ENCODE peak calls at places on chromosomes 12 and 14, in six cellular contexts. U, F, B, W, I and M are unnamed samples.
A peak's percentile ranks its signal among the peaks of the same experiment; 100 is the strongest.

GRCh38 chr12:70774055-70774454 is 136.8 kb upstream of the PTPRB start:
- DNase-seq in W (peak; percentile 8), I (no peak), U (no peak), F (peak; percentile 83), B (no peak), M (no peak)

GRCh38 chr12:52870361-52871290 is 21.8 kb upstream of the KRT78 start:
- DNase-seq in I (no peak), U (no peak), B (no peak), W (no peak), F (peak; percentile 87), M (no peak)

GRCh38 chr12:104623920-104624319 is 167.2 kb downstream of the CHST11 start:
- DNase-seq in U (no peak), I (no peak), B (no peak), F (no peak), W (no peak), M (no peak)

GRCh38 chr14:91331761-91332447 is 85.7 kb downstream of the CCDC88C start:
- DNase-seq in U (no peak), W (no peak), F (no peak), B (no peak), I (no peak), M (no peak)

GRCh38 chr12:132596016-132596415 is 14.4 kb downstream of the LRCOL1 start:
- DNase-seq in U (no peak), B (no peak), F (no peak), I (no peak), W (peak; percentile 22), M (peak; percentile 13)

GRCh38 chr12:18375131-18375530 is 113.8 kb downstream of the PIK3C2G start:
- DNase-seq in I (no peak), W (peak; percentile 66), U (no peak), F (no peak), B (no peak), M (peak; percentile 54)

GRCh38 chr14:88198441-88198840 is 124.6 kb downstream of the KCNK10 start:
- DNase-seq in F (no peak), B (no peak), W (no peak), U (no peak), I (no peak), M (no peak)

GRCh38 chr12:95574030-95574429 is 22.8 kb upstream of the USP44 start:
- DNase-seq in B (no peak), U (no peak), I (no peak), W (no peak), F (peak; percentile 39), M (no peak)

GRCh38 chr14:54804720-54805060 is 97.9 kb downstream of the GCH1 start:
- DNase-seq in F (no peak), I (no peak), B (no peak), W (no peak), U (no peak), M (no peak)

GRCh38 chr14:74257078-74257987 is 18.1 kb downstream of the VSX2 start:
- DNase-seq in I (no peak), B (no peak), W (no peak), F (peak; percentile 88), U (no peak), M (no peak)

GRCh38 chr12:108752387-108752786 is 21.1 kb upstream of the CORO1C start:
- DNase-seq in I (no peak), B (no peak), W (no peak), F (no peak), U (no peak), M (no peak)

GRCh38 chr12:108772896-108773797 is 41.8 kb upstream of the CORO1C start:
- DNase-seq in U (no peak), W (no peak), B (no peak), I (no peak), F (no peak), M (no peak)

GRCh38 chr12:113936460-113936859 is 29.7 kb downstream of the RBM19 start:
- DNase-seq in U (no peak), F (no peak), I (no peak), W (no peak), B (no peak), M (no peak)
- H3K27ac ChIP-seq in U (no peak overlapping the region), F (no peak overlapping the region), I (no peak overlapping the region), W (no peak overlapping the region), B (no peak overlapping the region), M (no peak overlapping the region)

GRCh38 chr12:92142251-92142896 is 3.3 kb downstream of the BTG1 start:
- DNase-seq in B (no peak), U (no peak), F (no peak), W (no peak), I (no peak), M (no peak)
- H3K27ac ChIP-seq in B (peak overlapping the region; percentile 85), U (peak overlapping the region; percentile 97), F (no peak overlapping the region), W (no peak overlapping the region), I (peak overlapping the region; percentile 85), M (no peak overlapping the region)

DNA sequence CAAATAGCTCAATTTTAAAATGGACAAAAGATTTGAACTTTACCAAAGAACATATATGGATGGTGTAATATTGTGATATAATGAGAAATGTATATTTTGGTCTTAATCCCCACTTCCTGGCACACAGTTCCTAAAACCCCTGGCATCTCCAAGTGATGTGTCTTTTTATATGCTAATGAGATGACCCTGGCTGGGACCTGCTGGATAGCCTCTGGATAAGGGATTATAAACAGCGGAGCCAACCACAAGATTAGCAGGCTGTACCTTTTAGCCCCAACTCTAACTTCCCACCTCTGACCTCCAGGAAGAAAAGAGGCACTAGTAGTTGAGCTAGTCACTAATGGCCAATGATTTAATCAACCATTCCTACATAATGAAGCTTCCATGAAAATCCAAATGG is 130.0 kb downstream of the DPF3 start:
- DNase-seq in I (no peak), B (no peak), U (no peak), W (no peak), F (no peak), M (no peak)
- H3K27ac ChIP-seq in I (no peak overlapping the region), B (no peak overlapping the region), U (no peak overlapping the region), W (no peak overlapping the region), F (no peak overlapping the region), M (no peak overlapping the region)

GRCh38 chr14:34710006-34710405 is 4.4 kb downstream of the CFL2 start:
- DNase-seq in U (no peak), F (no peak), B (no peak), I (no peak), W (no peak), M (no peak)
- H3K27ac ChIP-seq in U (peak overlapping the region; percentile 95), F (peak overlapping the region; percentile 71), B (no peak overlapping the region), I (peak overlapping the region; percentile 66), W (no peak overlapping the region), M (peak overlapping the region; percentile 3)

GRCh38 chr12:69091447-69092022 is 147.8 kb upstream of the CPSF6 start:
- DNase-seq in W (peak; percentile 20), F (no peak), I (no peak), B (no peak), U (no peak), M (no peak)
- H3K27ac ChIP-seq in W (no peak overlapping the region), F (no peak overlapping the region), I (no peak overlapping the region), B (no peak overlapping the region), U (no peak overlapping the region), M (no peak overlapping the region)

DNA sequence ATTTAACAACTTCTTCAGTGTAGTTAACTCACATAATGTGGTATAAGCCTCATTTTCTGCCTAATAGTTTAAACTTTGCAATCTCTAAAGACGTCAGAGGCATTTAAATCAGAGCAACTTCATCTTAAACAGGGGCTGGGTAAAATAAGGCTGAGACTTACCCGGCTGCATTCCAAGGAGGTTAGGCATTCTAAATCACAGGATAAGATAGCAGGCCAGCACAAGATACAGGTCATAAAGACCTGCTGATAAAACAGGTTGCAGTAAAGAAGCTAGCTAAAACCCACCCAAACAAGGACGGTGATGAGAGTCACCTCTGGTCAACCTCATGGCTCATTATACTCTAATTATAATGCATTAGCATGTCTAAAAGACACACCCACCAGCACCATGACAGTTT is 115.6 kb upstream of the PKP2 start:
- DNase-seq in I (no peak), W (no peak), B (no peak), F (no peak), U (no peak), M (no peak)
- H3K27ac ChIP-seq in I (no peak overlapping the region), W (no peak overlapping the region), B (no peak overlapping the region), F (no peak overlapping the region), U (no peak overlapping the region), M (no peak overlapping the region)

GRCh38 chr12:13218641-13219040 is 22.1 kb downstream of the EMP1 start:
- DNase-seq in I (no peak), F (no peak), U (no peak), W (no peak), B (no peak), M (no peak)
- H3K27ac ChIP-seq in I (no peak overlapping the region), F (no peak overlapping the region), U (no peak overlapping the region), W (no peak overlapping the region), B (no peak overlapping the region), M (no peak overlapping the region)

GRCh38 chr12:64990991-64991570 is 130.0 kb downstream of the WIF1 start:
- DNase-seq in I (no peak), W (no peak), B (no peak), U (no peak), F (peak; percentile 16), M (no peak)
- H3K27ac ChIP-seq in I (no peak overlapping the region), W (no peak overlapping the region), B (no peak overlapping the region), U (no peak overlapping the region), F (no peak overlapping the region), M (no peak overlapping the region)

DNA sequence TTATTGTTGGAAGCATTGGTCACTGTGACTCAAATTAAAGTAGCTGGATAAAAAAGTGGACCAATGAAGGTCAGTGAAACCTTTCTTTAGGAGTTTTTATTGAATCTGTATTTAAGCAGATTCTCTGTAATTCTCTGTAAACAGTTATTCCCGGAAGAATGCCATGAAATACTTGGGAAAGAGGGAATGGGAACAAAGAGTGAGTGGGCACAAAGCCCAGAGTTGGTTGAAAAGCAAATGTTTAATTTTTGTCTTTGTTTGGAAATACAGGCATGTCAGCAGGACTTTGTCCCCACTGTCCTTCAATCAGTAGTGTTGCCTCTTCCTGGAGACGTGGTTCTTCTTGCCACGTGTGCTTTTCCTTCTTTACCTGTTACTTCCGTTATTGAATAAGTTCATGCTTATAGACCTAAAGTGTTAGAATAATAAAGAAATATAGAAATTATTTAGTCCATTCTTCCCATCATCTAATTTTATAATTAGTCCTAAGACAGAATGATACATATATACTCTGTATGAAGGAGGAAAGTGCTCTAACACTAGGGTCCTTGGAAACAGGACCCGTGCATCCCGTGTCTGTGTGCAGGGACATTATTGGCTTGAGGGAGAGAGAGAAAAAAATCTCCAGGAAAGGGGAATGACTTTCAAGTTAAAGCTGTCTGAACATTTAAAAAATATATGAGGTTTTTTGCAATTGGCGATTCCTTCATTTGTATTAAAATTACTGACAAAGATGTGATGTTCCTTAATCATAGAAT is 2.0 kb upstream of the ANG start:
- DNase-seq in W (no peak), U (no peak), B (no peak), I (no peak), F (no peak), M (no peak)
- H3K27ac ChIP-seq in W (no peak overlapping the region), U (no peak overlapping the region), B (no peak overlapping the region), I (no peak overlapping the region), F (no peak overlapping the region), M (no peak overlapping the region)

GRCh38 chr14:49970474-49971147 is 77.7 kb downstream of the ARF6 start:
- DNase-seq in U (no peak), I (no peak), W (peak; percentile 65), B (no peak), F (peak; percentile 80), M (peak; percentile 56)
- H3K27ac ChIP-seq in U (peak overlapping the region; percentile 3), I (peak overlapping the region; percentile 100), W (no peak overlapping the region), B (peak overlapping the region; percentile 100), F (peak overlapping the region; percentile 96), M (no peak overlapping the region)